ENCODE peak calls at places on chromosomes 12 and 14, in eight cellular contexts. X is A549; U is WERI-Rb-1; Y is adipocyte; O is K562; M is effector memory CD4-positive, alpha-beta T cell; Q is CD4-positive, alpha-beta memory T cell; I is astrocyte of the spinal cord. A is an unnamed sample.

GRCh38 chr14:89673499-89674225 is 256.6 kb upstream of the FOXN3 start:
- DNase-seq in X (no peak), U (no peak), Y (peak; percentile 78), O (no peak), M (no peak), Q (no peak), I (peak; percentile 19), A (no peak)

GRCh38 chr12:116454950-116455447 is 104.2 kb upstream of the MAP1LC3B2 start:
- DNase-seq in X (peak; percentile 71), U (no peak), Y (peak; percentile 78), O (no peak), M (no peak), Q (no peak), I (peak; percentile 94), A (no peak)

GRCh38 chr14:81169711-81170103 is 51.1 kb downstream of the GTF2A1 start:
- DNase-seq in X (no peak), U (no peak), Y (peak; percentile 46), O (no peak), M (no peak), Q (no peak), I (no peak), A (no peak)

GRCh38 chr14:30610719-30611388 is 11.3 kb upstream of the SCFD1 start:
- DNase-seq in X (peak; percentile 13), U (no peak), Y (peak; percentile 77), O (peak; percentile 10), M (no peak), Q (no peak), I (peak; percentile 80), A (no peak)

GRCh38 chr14:95495093-95495492 is 21.4 kb downstream of the SYNE3 start:
- DNase-seq in X (no peak), U (no peak), Y (no peak), O (no peak), M (no peak), Q (no peak), I (no peak), A (no peak)

GRCh38 chr12:51390457-51391046 is 654 bp downstream of the GALNT6 start:
- DNase-seq in X (no peak), U (no peak), Y (no peak), O (no peak), M (no peak), Q (no peak), I (no peak), A (no peak)

GRCh38 chr12:19804737-19805136 is 365.4 kb downstream of the AEBP2 start:
- DNase-seq in X (no peak), U (no peak), Y (peak; percentile 35), O (no peak), M (no peak), Q (no peak), I (no peak), A (no peak)

GRCh38 chr12:8037046-8037663 is 4.6 kb downstream of the FOXJ2 start:
- DNase-seq in X (no peak), U (no peak), Y (no peak), O (no peak), M (no peak), Q (no peak), I (no peak), A (no peak)

GRCh38 chr12:124277394-124278222 is 17.3 kb upstream of the RFLNA start:
- DNase-seq in X (no peak), U (peak; percentile 35), Y (no peak), O (no peak), M (no peak), Q (no peak), I (no peak), A (no peak)

GRCh38 chr12:82998509-82998908 is 311.8 kb downstream of the TMTC2 start:
- DNase-seq in X (no peak), U (no peak), Y (no peak), O (no peak), M (no peak), Q (no peak), I (no peak), A (no peak)

GRCh38 chr12:47422656-47423055 is 283.2 kb downstream of the RPAP3 start:
- DNase-seq in X (no peak), U (no peak), Y (no peak), O (no peak), M (no peak), Q (no peak), I (no peak), A (no peak)

DNA sequence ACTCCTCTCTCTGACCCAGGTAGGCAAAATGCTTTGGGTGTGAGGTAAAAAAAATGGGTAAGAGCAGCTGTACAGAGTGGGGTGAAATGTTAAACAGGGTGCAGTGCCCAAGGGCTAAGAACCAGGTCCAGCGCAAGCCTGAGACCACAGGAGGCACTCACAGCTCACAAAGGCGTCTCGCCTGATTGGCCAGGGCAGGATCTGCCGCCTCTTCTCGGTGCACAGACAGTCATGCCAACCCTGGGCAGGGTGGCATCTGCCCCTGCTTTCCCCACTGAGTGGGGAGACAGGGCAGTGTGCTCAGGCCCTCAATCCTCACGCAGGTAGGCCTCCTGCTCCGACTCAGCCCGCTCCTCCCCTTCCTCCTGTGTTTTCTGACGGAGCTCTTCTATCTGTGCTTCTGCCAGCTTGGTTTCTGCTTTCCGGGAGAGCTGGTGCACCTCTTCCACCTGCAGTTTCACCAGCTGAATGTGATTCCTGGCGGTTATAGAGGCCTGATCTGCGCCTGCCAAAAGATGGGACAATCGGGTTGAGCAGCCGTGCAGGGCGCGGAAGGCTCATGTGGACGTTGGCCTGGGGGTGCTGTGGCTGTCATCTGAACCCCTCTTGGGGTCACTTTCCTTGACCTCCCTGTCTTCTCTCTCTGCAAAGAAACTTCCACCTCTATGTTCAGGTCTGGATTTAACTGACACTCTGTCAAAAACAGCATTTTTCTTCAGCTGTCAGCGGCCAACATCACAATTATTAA is 4.7 kb downstream of the B3GNT4 start:
- DNase-seq in X (no peak), U (no peak), Y (no peak), O (no peak), M (no peak), Q (no peak), I (no peak), A (no peak)
- H3K4me3 ChIP-seq in X (no peak overlapping the region), U (no peak overlapping the region), Y (no peak overlapping the region), O (no peak overlapping the region), M (no peak overlapping the region), Q (no peak overlapping the region), I (no peak overlapping the region), A (no peak overlapping the region)

DNA sequence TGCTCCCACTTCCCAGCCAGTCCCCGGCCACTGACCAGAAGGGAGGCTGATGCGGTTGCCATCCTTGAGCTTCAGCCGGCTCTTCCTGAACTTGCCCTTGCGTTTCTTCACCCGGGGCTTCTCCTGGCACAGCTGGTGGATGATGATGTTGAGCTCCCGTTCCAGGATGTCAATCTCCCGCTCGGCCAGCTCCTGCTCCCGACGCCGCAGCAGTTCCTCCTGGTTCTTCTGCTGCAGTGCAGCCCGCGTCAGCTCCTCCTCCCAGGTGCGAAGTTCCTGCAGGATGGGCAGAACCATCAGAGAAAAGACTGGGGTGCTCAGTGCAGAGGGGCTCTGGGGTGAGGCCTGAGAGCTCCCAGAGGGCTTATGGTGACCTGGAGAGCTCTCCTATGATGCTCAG is 67.0 kb downstream of the MAP3K9 start:
- DNase-seq in X (no peak), U (no peak), Y (no peak), O (no peak), M (no peak), Q (no peak), I (no peak), A (no peak)
- H3K4me3 ChIP-seq in X (no peak overlapping the region), U (no peak overlapping the region), Y (no peak overlapping the region), O (no peak overlapping the region), M (no peak overlapping the region), Q (no peak overlapping the region), I (no peak overlapping the region), A (no peak overlapping the region)

DNA sequence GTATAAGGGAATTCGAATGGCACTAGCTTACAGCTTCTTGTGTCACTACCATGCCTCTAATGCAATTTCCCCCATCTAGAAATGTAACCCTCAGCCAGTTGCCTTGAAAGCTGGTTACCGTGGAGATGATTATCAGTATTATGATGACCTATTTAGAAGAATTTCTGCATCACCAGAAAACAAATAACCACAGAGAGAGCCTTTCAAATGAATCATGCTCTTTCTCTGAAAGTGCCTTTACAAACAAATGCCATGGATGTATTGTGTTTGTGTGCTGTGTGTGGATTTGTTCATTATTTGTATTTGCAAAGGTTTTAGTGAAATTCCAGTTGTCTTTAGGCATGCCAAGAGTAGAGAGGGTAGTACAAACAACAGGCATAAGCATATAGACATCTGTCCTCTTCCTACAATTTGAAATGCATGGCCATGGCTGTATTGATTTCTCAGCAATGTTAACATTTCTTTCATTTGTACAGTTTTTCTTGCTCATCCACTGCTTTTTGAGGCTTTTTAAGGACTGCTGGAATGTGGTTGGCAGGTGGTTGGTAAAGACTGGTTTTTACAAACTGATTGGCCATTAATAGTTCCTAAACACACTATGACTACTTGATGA is 266.5 kb downstream of the PAWR start:
- DNase-seq in X (peak; percentile 55), U (no peak), Y (peak; percentile 96), O (no peak), M (no peak), Q (no peak), I (peak; percentile 95), A (no peak)
- H3K4me3 ChIP-seq in X (no peak overlapping the region), U (no peak overlapping the region), Y (no peak overlapping the region), O (no peak overlapping the region), M (no peak overlapping the region), Q (no peak overlapping the region), I (no peak overlapping the region), A (no peak overlapping the region)

DNA sequence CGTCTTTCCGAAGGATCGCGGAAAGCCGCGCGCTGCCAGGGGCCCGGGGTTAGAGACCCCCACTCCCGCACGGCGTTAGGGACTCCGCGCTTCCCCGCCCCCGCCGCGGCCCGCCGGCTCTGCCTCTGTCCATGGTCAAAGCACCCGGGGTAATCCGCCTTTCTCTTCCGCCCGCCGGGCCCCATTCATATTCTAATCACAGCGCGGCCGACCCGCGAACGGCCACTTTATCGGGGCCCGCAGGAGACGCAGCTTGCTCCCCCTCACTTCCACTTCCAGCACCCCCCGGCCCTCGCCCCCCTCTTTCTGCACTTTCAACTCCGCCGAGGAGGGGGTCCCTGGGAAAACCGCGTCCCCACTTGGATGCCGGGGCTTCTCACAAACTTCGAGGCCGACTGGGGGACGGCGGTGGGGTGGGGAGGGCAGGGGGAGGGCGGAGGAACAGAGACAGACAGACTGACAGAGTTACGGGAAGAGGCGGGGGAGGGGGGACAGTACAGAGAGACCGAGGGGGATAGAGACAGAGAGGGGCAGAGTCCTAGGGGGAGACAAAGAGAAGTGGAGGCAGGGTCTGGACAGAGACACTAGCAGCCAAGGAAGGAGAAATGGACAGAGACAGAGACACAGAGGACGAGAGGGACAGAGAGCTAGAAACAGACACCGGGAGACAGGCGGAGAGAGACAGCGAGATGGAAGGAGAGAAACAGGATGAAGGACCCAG is 1.1 kb upstream of the RFX4 start:
- DNase-seq in X (peak; percentile 27), U (no peak), Y (peak; percentile 43), O (peak; percentile 19), M (no peak), Q (no peak), I (no peak), A (no peak)
- H3K4me3 ChIP-seq in X (peak overlapping the region; percentile 38), U (no peak overlapping the region), Y (no peak overlapping the region), O (no peak overlapping the region), M (no peak overlapping the region), Q (no peak overlapping the region), I (no peak overlapping the region), A (no peak overlapping the region)

DNA sequence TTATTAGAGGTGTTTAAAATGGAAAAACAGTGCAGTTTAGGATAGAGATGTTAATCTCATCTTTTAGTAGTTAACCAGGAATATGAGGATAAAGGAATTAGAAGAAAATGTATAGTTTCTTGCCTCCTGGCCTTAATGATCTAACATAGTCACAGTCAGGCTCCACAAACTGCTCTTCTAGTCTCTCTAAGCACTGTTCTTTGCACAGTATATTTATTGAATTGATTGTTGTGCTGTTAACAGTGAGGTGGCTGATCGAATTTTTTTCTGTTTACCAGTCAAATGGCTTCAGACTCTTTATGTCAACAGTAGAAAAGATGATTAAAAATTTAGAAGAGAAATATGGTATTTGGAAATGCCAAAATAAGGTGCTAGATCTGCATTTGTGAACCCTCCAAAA is 37.8 kb downstream of the ATF7IP start:
- DNase-seq in X (no peak), U (no peak), Y (no peak), O (no peak), M (no peak), Q (no peak), I (no peak), A (no peak)
- H3K4me3 ChIP-seq in X (no peak overlapping the region), U (no peak overlapping the region), Y (no peak overlapping the region), O (no peak overlapping the region), M (no peak overlapping the region), Q (no peak overlapping the region), I (no peak overlapping the region), A (peak overlapping the region; percentile 75)